ENCODE peak calls at places on chromosomes 6 and 20, in ten cellular contexts. H, F, J, U, Y, L, S, V, K and C are unnamed samples. For H3K27me3 and H3K36me3, the result is how much of the 10 kb centered on the place peaks cover.

GRCh38 chr6:132199343-132199742 is 201.9 kb downstream of the MOXD1 start:
- DNase-seq in H (no peak), U (no peak), L (no peak), Y (no peak), S (no peak), K (no peak), V (no peak), J (no peak), F (no peak), C (no peak)

GRCh38 chr6:121544691-121545090 is 109.2 kb downstream of the GJA1 start:
- DNase-seq in J (no peak), H (no peak), V (no peak), U (no peak), F (no peak), Y (no peak), S (no peak), L (no peak), K (no peak), C (no peak)

GRCh38 chr20:6651016-6651415 is 116.5 kb upstream of the BMP2 start:
- DNase-seq in F (no peak), K (no peak), U (no peak), L (peak), J (peak), Y (no peak), S (peak), V (peak), H (no peak), C (no peak)

GRCh38 chr6:4647414-4648365 is 128.5 kb upstream of the CDYL start:
- DNase-seq in J (peak), Y (no peak), S (peak), K (peak), F (peak), H (peak), V (peak), U (peak), L (peak), C (peak)

GRCh38 chr6:106609699-106610098 is 19.6 kb downstream of the RTN4IP1 start:
- DNase-seq in H (peak), Y (no peak), L (peak), S (no peak), V (no peak), J (no peak), K (peak), U (no peak), F (no peak), C (peak)

GRCh38 chr6:131868836-131869235 is 61.0 kb downstream of the ENPP1 start:
- DNase-seq in F (no peak), L (no peak), U (no peak), V (no peak), K (no peak), Y (no peak), S (no peak), H (no peak), J (no peak), C (no peak)

GRCh38 chr20:6783752-6784725 is 16.6 kb downstream of the BMP2 start:
- DNase-seq in U (no peak), J (no peak), V (no peak), S (no peak), Y (no peak), K (no peak), H (no peak), F (no peak), L (peak), C (peak)

GRCh38 chr6:138443979-138444378 is 40.0 kb downstream of the HEBP2 start:
- DNase-seq in S (no peak), K (no peak), U (no peak), L (no peak), V (no peak), F (no peak), J (no peak), Y (no peak), H (no peak), C (no peak)

GRCh38 chr20:49385471-49385870 is 97.0 kb downstream of the KCNB1 start:
- DNase-seq in V (no peak), L (no peak), K (peak), F (no peak), Y (no peak), J (no peak), U (no peak), H (peak), S (no peak), C (peak)

GRCh38 chr20:1632228-1632577 is 12.4 kb upstream of the SIRPB1 start:
- DNase-seq in S (no peak), K (no peak), J (no peak), H (no peak), U (no peak), L (no peak), F (no peak), V (no peak), Y (peak), C (no peak)

GRCh38 chr6:17741507-17741906 is 34.8 kb upstream of the NUP153 start:
- DNase-seq in L (no peak), U (no peak), V (no peak), Y (no peak), H (no peak), J (no peak), S (no peak), K (no peak), F (no peak), C (no peak)

GRCh38 chr20:10561302-10561701 is 112.5 kb downstream of the JAG1 start:
- DNase-seq in Y (no peak), S (no peak), V (no peak), J (no peak), H (no peak), U (no peak), L (no peak), F (no peak), K (no peak), C (no peak)

GRCh38 chr20:59221881-59222238 is 58.2 kb downstream of the ZNF831 start:
- DNase-seq in J (no peak), V (no peak), U (no peak), K (no peak), F (no peak), S (no peak), Y (no peak), H (no peak), L (no peak), C (no peak)

GRCh38 chr6:25927177-25927576 is 3.3 kb downstream of the SLC17A2 start:
- DNase-seq in J (no peak), V (no peak), Y (no peak), H (no peak), L (no peak), F (no peak), K (no peak), S (no peak), U (no peak), C (no peak)

GRCh38 chr6:26257272-26257671 is 107.7 kb upstream of the BTN3A2 start:
- DNase-seq in S (no peak), J (no peak), U (no peak), L (no peak), H (no peak), F (no peak), Y (no peak), K (no peak), V (no peak), C (peak)

DNA sequence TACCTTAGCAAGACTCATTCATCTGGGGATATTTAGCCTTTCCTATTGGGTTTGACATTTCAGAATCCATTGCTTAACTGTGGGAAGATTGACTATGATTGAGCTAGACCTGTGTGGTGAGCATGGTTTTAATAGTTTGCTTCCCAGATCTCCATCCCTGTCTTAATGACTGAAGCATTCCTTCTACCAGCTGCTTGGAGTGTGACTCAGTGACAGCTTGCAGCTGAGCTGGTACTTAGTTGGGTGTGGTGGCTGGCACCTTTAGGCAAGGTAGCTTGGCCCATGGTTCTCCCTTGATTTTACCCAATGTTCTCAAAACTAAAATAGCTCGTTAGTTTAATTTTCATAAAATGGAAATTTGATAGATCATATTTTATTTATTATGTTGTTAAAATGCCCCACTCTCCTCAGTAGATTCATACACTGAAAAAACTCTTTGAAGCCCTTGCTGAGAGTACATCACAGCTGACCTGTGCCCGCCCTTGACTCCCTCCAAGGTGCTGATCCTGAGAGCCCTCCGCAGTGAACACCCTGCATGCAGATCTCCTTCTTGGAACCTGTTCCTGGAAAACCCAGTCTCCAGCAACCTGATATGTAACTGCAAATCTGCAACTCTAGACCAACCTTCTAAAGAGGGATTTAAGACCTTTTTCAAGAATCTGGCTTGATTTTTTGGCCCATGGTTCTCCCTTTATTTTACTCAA is 19.1 kb downstream of the DOK5 start:
- DNase-seq in L (no peak), J (no peak), F (no peak), H (no peak), S (no peak), V (no peak), U (no peak), K (no peak), Y (no peak), C (no peak)
- H3K27me3 ChIP-seq in L (under half), J (under half), F (under half), H (under half), S (under half), V (under half), U (under half), K (under half), Y (under half), C (under half)

GRCh38 chr20:44624152-44624551 is 27.3 kb downstream of the ADA start:
- DNase-seq in S (no peak), Y (no peak), J (no peak), F (no peak), V (no peak), U (no peak), K (no peak), L (no peak), H (no peak), C (no peak)
- H3K36me3 ChIP-seq in S (under half), Y (under half), J (under half), F (under half), V (under half), U (half or more), K (under half), L (under half), H (under half), C (under half)

GRCh38 chr6:156852858-156853216 is 75.7 kb downstream of the ARID1B start:
- DNase-seq in L (no peak), V (no peak), F (no peak), Y (no peak), J (no peak), H (peak), U (no peak), S (no peak), K (peak), C (no peak)
- H3K27ac ChIP-seq in L (no peak), V (peak), F (no peak), Y (no peak), J (no peak), H (no peak), U (peak), S (peak), K (no peak), C (no peak)

GRCh38 chr6:35309611-35310264 is 12.1 kb downstream of the DEF6 start:
- DNase-seq in Y (no peak), S (no peak), U (no peak), J (no peak), V (no peak), K (no peak), F (no peak), L (no peak), H (no peak), C (no peak)

GRCh38 chr6:35312076-35312762 is 14.6 kb downstream of the DEF6 start:
- DNase-seq in J (no peak), K (no peak), L (no peak), Y (no peak), V (no peak), U (no peak), H (no peak), S (no peak), F (no peak), C (no peak)

GRCh38 chr6:35311390-35312075 is 13.9 kb downstream of the DEF6 start:
- DNase-seq in H (no peak), Y (peak), V (no peak), F (peak), L (peak), S (no peak), J (no peak), K (no peak), U (no peak), C (peak)

GRCh38 chr6:35310265-35310831 is 12.7 kb downstream of the DEF6 start:
- DNase-seq in U (no peak), S (no peak), J (no peak), H (no peak), Y (no peak), V (no peak), K (no peak), F (peak), L (no peak), C (no peak)

GRCh38 chr6:35312763-35313125 is 15.1 kb downstream of the DEF6 start:
- DNase-seq in K (no peak), F (no peak), U (no peak), J (no peak), Y (no peak), S (no peak), L (no peak), V (no peak), H (no peak), C (no peak)
- H3K27me3 ChIP-seq in K (under half), F (under half), U (under half), J (under half), Y (under half), S (under half), L (under half), V (under half), H (under half), C (under half)

GRCh38 chr6:110990835-110991576 is 9.2 kb downstream of the RPF2 start:
- DNase-seq in V (no peak), S (no peak), L (no peak), Y (no peak), U (no peak), F (no peak), J (no peak), H (no peak), K (no peak), C (no peak)
- H3K36me3 ChIP-seq in V (under half), S (half or more), L (under half), Y (under half), U (half or more), F (under half), J (under half), H (under half), K (under half), C (under half)